ENCODE peak calls at places on chromosomes 1 and 21, in five cellular contexts. Y, S, L, U and J are unnamed samples.

GRCh38 chr1:235073331-235073967 is 55.2 kb downstream of the TOMM20 start:
- DNase-seq in L (no peak), S (no peak), Y (no peak), U (no peak), J (peak)

GRCh38 chr1:116453906-116454305 is 80.9 kb downstream of the ATP1A1 start:
- DNase-seq in S (no peak), L (no peak), U (no peak), Y (no peak), J (no peak)

GRCh38 chr1:201215531-201216357 is 25.1 kb downstream of the IGFN1 start:
- DNase-seq in U (no peak), Y (no peak), S (no peak), L (no peak), J (no peak)

GRCh38 chr1:197902454-197903195 is at the start of gene C1orf53:
- DNase-seq in Y (peak), S (peak), L (peak), U (peak), J (peak)

GRCh38 chr1:156491151-156491949 is 9.2 kb downstream of the MEF2D start:
- DNase-seq in L (no peak), U (no peak), S (no peak), Y (no peak), J (no peak)

GRCh38 chr1:206021796-206022365 is 1.8 kb downstream of the CTSE start:
- DNase-seq in L (peak), S (no peak), Y (no peak), U (peak), J (peak)

GRCh38 chr1:225834417-225835329 is 24.7 kb downstream of the EPHX1 start:
- DNase-seq in S (peak), L (no peak), Y (no peak), U (peak), J (peak)

GRCh38 chr1:94543893-94544635 is 2.5 kb upstream of the F3 start:
- DNase-seq in L (peak), S (no peak), U (peak), Y (no peak), J (peak)

GRCh38 chr1:239896569-239896968 is 195.1 kb upstream of the FMN2 start:
- DNase-seq in Y (no peak), U (no peak), S (no peak), L (no peak), J (no peak)

GRCh38 chr1:109099871-109100757 is 9.6 kb downstream of the TMEM167B start:
- DNase-seq in U (peak), Y (peak), S (peak), L (peak), J (peak)

GRCh38 chr1:29496701-29497100 is 260.4 kb downstream of the PTPRU start:
- DNase-seq in U (no peak), S (no peak), L (no peak), Y (no peak), J (no peak)

GRCh38 chr1:72623299-72623708 is 341.0 kb upstream of the NEGR1 start:
- DNase-seq in U (peak), L (peak), S (no peak), Y (no peak), J (peak)

GRCh38 chr1:20233394-20233793 is 47.1 kb upstream of the PLA2G2C start:
- DNase-seq in S (no peak), L (peak), U (peak), Y (no peak), J (peak)
- TF ChIP-seq CTCF in S (no peak), L (peak), U (peak), Y (peak), J (peak)

GRCh38 chr1:68036946-68037345 is 13.5 kb downstream of the DIRAS3 start:
- DNase-seq in S (no peak), L (no peak), Y (no peak), U (no peak), J (no peak)
- TF ChIP-seq CTCF in S (no peak), L (no peak), Y (no peak), U (no peak), J (no peak)

GRCh38 chr1:161373442-161373841 is 5.8 kb upstream of the CFAP126 start:
- DNase-seq in L (no peak), S (no peak), U (no peak), Y (no peak), J (no peak)

GRCh38 chr1:161365207-161365606 is 2.5 kb downstream of the CFAP126 start:
- DNase-seq in U (no peak), Y (no peak), L (no peak), S (no peak), J (no peak)

GRCh38 chr1:161364332-161364731 is 3.3 kb downstream of the CFAP126 start:
- DNase-seq in Y (no peak), U (no peak), L (no peak), S (no peak), J (no peak)

DNA sequence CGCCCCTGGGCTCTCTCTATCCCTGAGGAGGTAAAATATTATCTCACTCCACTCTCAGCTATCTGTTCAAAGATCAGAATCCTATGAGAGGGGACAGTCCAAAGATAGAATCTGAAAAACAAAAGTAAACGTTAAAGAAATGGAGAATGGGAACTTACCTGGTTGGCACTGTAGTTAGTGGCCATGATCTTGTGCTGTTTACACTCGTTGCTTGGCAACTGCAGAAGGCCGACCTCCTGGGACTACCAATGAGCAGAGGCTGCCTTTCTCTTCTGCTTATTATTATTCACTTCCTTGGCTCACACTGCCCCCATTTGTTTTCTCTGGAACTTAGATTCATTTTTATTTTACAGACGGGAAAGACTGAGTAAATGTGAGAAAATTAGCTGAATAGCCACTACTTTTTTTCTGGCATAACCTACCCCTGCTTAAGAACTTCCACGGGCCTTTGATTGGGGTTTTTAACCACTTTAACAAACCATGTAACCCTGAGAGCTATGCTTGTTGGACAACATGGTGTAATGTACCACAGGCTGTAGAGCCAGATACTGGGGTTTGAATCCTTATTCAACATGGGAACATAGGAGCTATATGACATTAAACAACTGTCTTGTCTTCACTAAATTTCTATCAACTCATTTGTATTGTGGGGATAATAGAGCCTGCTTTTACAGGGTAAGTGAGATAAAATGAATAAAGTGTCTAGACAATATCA is at the start of gene CFAP126:
- DNase-seq in Y (no peak), S (peak), L (peak), U (peak), J (peak)
- TF ChIP-seq CTCF in Y (no peak), S (no peak), L (peak), U (peak), J (no peak)

GRCh38 chr1:63915121-63915520 is 141.3 kb downstream of the ROR1 start:
- DNase-seq in L (no peak), S (no peak), U (peak), Y (no peak), J (no peak)
- TF ChIP-seq CTCF in L (peak), S (no peak), U (peak), Y (no peak), J (no peak)

GRCh38 chr21:33687634-33688033 is 45.3 kb downstream of the ITSN1 start:
- DNase-seq in L (no peak), U (no peak), S (no peak), Y (no peak), J (no peak)
- TF ChIP-seq CTCF in L (no peak), U (no peak), S (no peak), Y (no peak), J (no peak)

GRCh38 chr1:43990271-43991199 is 864 bp upstream of the CCDC24 start:
- DNase-seq in S (no peak), U (no peak), Y (no peak), L (no peak), J (no peak)
- TF ChIP-seq CTCF in S (no peak), U (no peak), Y (no peak), L (peak), J (no peak)

GRCh38 chr1:4585216-4585615 is 69.2 kb upstream of the AJAP1 start:
- DNase-seq in L (no peak), Y (no peak), S (no peak), U (no peak), J (no peak)
- TF ChIP-seq CTCF in L (peak), Y (peak), S (no peak), U (peak), J (peak)